ENCODE peak calls at places on chromosomes 2 and 18, in eight cellular contexts. K is cerebellum; C is WERI-Rb-1; Y is activated CD8-positive, alpha-beta memory T cell treated with anti-CD3 and anti-CD28 coated beads, Interleukin-2, amount 10 ng/mL, durations not matched to agents 7 days and 5 days; D is NCI-H460; A is NB4; E is astrocyte of the spinal cord; I is body of pancreas. J is an unnamed sample.

GRCh38 chr2:112582314-112582746 is 2.1 kb upstream of the CHCHD5 start:
- DNase-seq in K (peak), I (no peak), D (peak), A (peak), E (peak), Y (peak), C (peak), J (peak)

GRCh38 chr2:70607121-70607551 is 53.5 kb upstream of the TGFA start:
- DNase-seq in D (no peak), I (no peak), Y (no peak), A (no peak), C (no peak), E (peak), K (peak), J (no peak)

GRCh38 chr18:35463050-35463449 is 34.7 kb downstream of the INO80C start:
- DNase-seq in Y (no peak), K (no peak), D (no peak), E (peak), A (no peak), I (no peak), C (no peak), J (no peak)

GRCh38 chr18:59263566-59264135 is 9.6 kb downstream of the RAX start:
- DNase-seq in I (no peak), K (no peak), D (no peak), E (no peak), Y (no peak), C (no peak), A (no peak), J (no peak)

GRCh38 chr18:68083131-68083530 is 566.6 kb upstream of the DSEL start:
- DNase-seq in K (no peak), E (peak), C (no peak), I (no peak), D (no peak), Y (no peak), A (no peak), J (no peak)

GRCh38 chr18:13813271-13813849 is 10.6 kb upstream of the MC5R start:
- DNase-seq in D (peak), C (peak), Y (peak), A (peak), K (peak), E (peak), I (peak), J (peak)

GRCh38 chr2:167134381-167135072 is 246.2 kb downstream of the XIRP2 start:
- DNase-seq in K (no peak), D (peak), A (no peak), E (peak), Y (no peak), I (no peak), C (no peak), J (no peak)

GRCh38 chr2:38498039-38498438 is 104.7 kb downstream of the HNRNPLL start:
- DNase-seq in A (peak), K (no peak), I (no peak), E (no peak), Y (no peak), D (no peak), C (peak), J (peak)

GRCh38 chr2:145043399-145043834 is 523.5 kb upstream of the ZEB2 start:
- DNase-seq in C (no peak), E (no peak), D (no peak), A (peak), Y (no peak), I (no peak), K (no peak), J (no peak)

GRCh38 chr18:72652990-72653593 is 109.0 kb upstream of the CBLN2 start:
- DNase-seq in A (peak), D (peak), E (peak), C (peak), I (peak), Y (no peak), K (no peak), J (peak)

GRCh38 chr18:75405341-75405740 is 22.2 kb downstream of the SMIM21 start:
- DNase-seq in K (no peak), D (no peak), E (no peak), A (no peak), C (no peak), I (no peak), Y (no peak), J (no peak)

J was measured in SK-N-DZ.